ENCODE peak calls at places on chromosomes 16 and 17, in four cellular contexts. X, O, W and M are unnamed samples.

GRCh38 chr17:12254460-12254859 is 233.8 kb downstream of the MAP2K4 start:
- DNase-seq in O (no peak), W (no peak), X (no peak), M (no peak)

GRCh38 chr17:48470388-48471034 is 40.5 kb upstream of the SKAP1 start:
- DNase-seq in W (no peak), O (no peak), X (no peak), M (no peak)

GRCh38 chr17:73142763-73143395 is 21.9 kb upstream of the SSTR2 start:
- DNase-seq in O (no peak), W (no peak), X (no peak), M (no peak)

GRCh38 chr17:82655523-82655922 is 7.3 kb upstream of the WDR45B start:
- DNase-seq in X (no peak), O (no peak), W (no peak), M (no peak)

GRCh38 chr17:38877130-38877851 is 7.4 kb downstream of the LASP1 start:
- DNase-seq in X (no peak), W (no peak), O (peak), M (no peak)

GRCh38 chr16:1809281-1809801 is 15.8 kb upstream of the IGFALS start:
- DNase-seq in X (peak), W (no peak), O (peak), M (no peak)

GRCh38 chr17:35731932-35732805 is 730 bp downstream of the RASL10B start:
- DNase-seq in O (no peak), W (no peak), X (no peak), M (no peak)

GRCh38 chr16:54213322-54213721 is 73.3 kb downstream of the IRX3 start:
- DNase-seq in X (no peak), O (no peak), W (no peak), M (no peak)

GRCh38 chr16:2535644-2536021 is 2.2 kb upstream of the PDPK1 start:
- DNase-seq in W (no peak), X (no peak), O (no peak), M (no peak)

GRCh38 chr17:76446449-76447231 is 6.3 kb downstream of the UBE2O start:
- DNase-seq in X (peak), W (peak), O (no peak), M (peak)

GRCh38 chr16:74999683-75000480 is 1.1 kb downstream of the ZNRF1 start:
- DNase-seq in W (no peak), X (peak), O (peak), M (peak)

GRCh38 chr16:85639529-85640253 is 26.6 kb downstream of the GSE1 start:
- DNase-seq in X (no peak), O (no peak), W (no peak), M (no peak)

GRCh38 chr17:83196973-83197880 is 117.8 kb downstream of the METRNL start:
- DNase-seq in W (no peak), O (no peak), X (no peak), M (no peak)

GRCh38 chr16:77599793-77600415 is 122.4 kb upstream of the NUDT7 start:
- DNase-seq in O (no peak), W (peak), X (peak), M (peak)

GRCh38 chr17:82909322-82909904 is 69.6 kb upstream of the ZNF750 start:
- DNase-seq in X (no peak), W (no peak), O (no peak), M (no peak)

GRCh38 chr16:68973611-68974120 is 130.3 kb downstream of the TANGO6 start:
- DNase-seq in W (no peak), O (no peak), X (no peak), M (no peak)

GRCh38 chr17:60506312-60506711 is 19.7 kb downstream of the APPBP2 start:
- DNase-seq in W (no peak), X (no peak), O (no peak), M (peak)

GRCh38 chr16:86573215-86573614 is 5.1 kb upstream of the FOXL1 start:
- DNase-seq in O (peak), W (no peak), X (no peak), M (no peak)

GRCh38 chr16:78421244-78421661 is 321.8 kb downstream of the WWOX start:
- DNase-seq in O (no peak), W (no peak), X (no peak), M (no peak)

GRCh38 chr17:4599505-4600281 is 15.4 kb downstream of the SMTNL2 start:
- DNase-seq in W (no peak), X (peak), O (peak), M (peak)

GRCh38 chr16:72197556-72197955 is 25.6 kb upstream of the PMFBP1 start:
- DNase-seq in O (no peak), W (no peak), X (no peak), M (no peak)

GRCh38 chr17:28513476-28513875 is 7.3 kb downstream of the FOXN1 start:
- DNase-seq in O (no peak), X (no peak), W (no peak), M (no peak)

GRCh38 chr17:74150428-74151025 is 53.0 kb upstream of the RPL38 start:
- DNase-seq in O (no peak), W (no peak), X (no peak), M (no peak)

GRCh38 chr17:56653877-56654276 is 60.4 kb downstream of the NOG start:
- DNase-seq in O (peak), X (peak), W (peak), M (peak)

GRCh38 chr17:16417896-16418683 is 2.7 kb downstream of the TRPV2 start:
- DNase-seq in X (no peak), W (no peak), O (no peak), M (no peak)

GRCh38 chr16:55605756-55606155 is 39.3 kb downstream of the CAPNS2 start:
- DNase-seq in O (no peak), X (no peak), W (no peak), M (no peak)

GRCh38 chr17:7843536-7844291 is 9.7 kb downstream of the KDM6B start:
- DNase-seq in X (peak), O (peak), W (peak), M (peak)

GRCh38 chr16:78437352-78437968 is 338.0 kb downstream of the WWOX start:
- DNase-seq in O (peak), W (peak), X (peak), M (peak)

GRCh38 chr16:5438591-5438990 is 341.0 kb upstream of the EEF2KMT start:
- DNase-seq in O (no peak), W (no peak), X (peak), M (no peak)

GRCh38 chr17:39676198-39676819 is 8.1 kb downstream of the PNMT start:
- DNase-seq in W (no peak), X (peak), O (no peak), M (no peak)

GRCh38 chr16:58501242-58502131 is 1.5 kb downstream of the NDRG4 start:
- DNase-seq in X (peak), O (peak), W (no peak), M (peak)

GRCh38 chr17:65283704-65284103 is 146.5 kb downstream of the RGS9 start:
- DNase-seq in X (no peak), W (no peak), O (no peak), M (no peak)

GRCh38 chr16:66516808-66517585 is 32.9 kb downstream of the TK2 start:
- DNase-seq in X (peak), O (no peak), W (peak), M (peak)

GRCh38 chr17:2400474-2400866 is 390 bp downstream of the MNT start:
- DNase-seq in O (peak), W (no peak), X (peak), M (peak)

DNA sequence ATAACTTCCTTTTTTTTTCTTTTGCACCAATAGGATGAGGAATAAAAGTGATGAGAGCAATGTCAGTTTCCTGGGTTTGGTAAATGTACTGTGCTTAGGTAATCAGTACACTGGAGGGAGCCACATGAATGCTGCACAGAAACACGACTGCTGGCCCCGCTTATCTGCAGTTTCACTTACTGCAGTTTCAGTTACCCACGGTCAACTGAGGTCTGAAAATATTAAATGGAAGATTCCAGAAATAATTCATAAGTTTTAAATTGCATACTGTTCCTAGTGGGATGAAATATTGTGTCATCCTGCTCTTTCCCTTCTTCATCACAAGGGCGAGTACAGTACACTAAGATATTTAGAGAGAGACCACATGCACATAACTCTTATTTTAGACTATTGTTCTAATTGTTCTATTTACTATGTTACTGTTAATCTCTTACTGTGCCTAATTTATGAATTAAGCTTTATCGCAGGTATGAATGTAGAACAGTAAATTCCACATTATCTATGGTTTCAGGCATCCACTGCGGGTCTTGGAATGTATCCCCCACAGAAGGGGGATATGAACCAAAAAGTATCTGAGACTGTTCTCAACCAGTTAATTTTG is 6.4 kb upstream of the LGALS3BP start:
- DNase-seq in W (no peak), O (no peak), X (peak), M (peak)
- TF ChIP-seq NR3C1 in W (no peak), O (no peak), X (no peak), M (no peak)

GRCh38 chr16:10878644-10879498 is 1.9 kb downstream of the CIITA start:
- DNase-seq in O (peak), W (no peak), X (no peak), M (no peak)

GRCh38 chr16:10876305-10876704 is 697 bp upstream of the CIITA start:
- DNase-seq in X (no peak), O (no peak), W (no peak), M (no peak)

GRCh38 chr16:10878328-10878643 is 1.3 kb downstream of the CIITA start:
- DNase-seq in W (no peak), X (no peak), O (no peak), M (no peak)

GRCh38 chr16:10877472-10877946 is 507 bp downstream of the CIITA start:
- DNase-seq in W (no peak), X (no peak), O (no peak), M (no peak)

GRCh38 chr16:10876799-10877341 is at the start of gene CIITA:
- DNase-seq in W (no peak), O (no peak), X (no peak), M (no peak)
- TF ChIP-seq NR3C1 in W (no peak), O (no peak), X (no peak), M (no peak)

DNA sequence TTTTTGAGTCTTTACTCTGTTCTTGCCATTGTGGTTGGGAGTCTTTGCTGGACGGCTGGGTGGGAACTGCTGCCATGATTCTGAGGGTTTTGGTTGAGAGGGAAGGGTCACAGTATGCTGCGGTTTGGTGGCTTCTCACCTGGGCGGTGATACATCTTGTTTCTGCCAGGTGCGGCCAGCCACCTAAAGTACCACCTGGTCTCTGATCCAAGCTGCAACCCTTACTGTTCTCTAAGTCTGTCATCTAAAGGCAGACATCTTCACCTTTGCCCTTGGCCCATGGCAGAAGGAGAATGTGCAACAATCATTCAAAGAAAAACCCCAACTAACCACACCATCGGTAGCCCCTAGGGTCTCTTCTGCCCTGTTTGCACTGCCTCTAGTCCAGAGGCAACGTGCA is 19.6 kb upstream of the MPO start:
- DNase-seq in X (no peak), O (no peak), W (no peak), M (no peak)
- TF ChIP-seq NR3C1 in X (no peak), O (no peak), W (no peak), M (no peak)

DNA sequence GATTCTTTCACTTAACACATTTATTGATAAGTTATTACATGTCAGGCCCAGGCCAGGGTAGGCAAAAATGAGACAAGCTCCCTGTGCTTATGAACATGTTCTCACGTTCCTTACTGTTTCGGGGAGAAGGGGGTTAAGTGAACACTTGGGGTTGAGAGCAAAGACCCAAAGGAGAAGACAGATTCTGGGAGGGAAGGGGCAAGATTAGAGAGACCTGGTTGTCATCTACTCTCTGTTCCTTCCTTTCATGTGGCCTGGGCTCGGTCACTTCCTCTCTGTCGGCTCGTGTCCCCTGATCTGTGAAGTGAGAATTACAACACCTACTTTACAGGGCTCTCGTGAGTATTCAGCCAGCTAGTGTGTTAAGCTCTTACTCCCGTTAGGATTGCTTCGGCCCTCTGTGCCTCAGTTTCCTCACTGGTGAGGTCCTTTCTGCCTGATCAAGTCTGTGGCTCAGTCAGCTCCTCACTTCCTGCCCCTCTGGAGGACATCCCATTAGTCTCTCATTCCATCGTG is 38.8 kb downstream of the PLCG2 start:
- DNase-seq in X (no peak), W (no peak), O (no peak), M (no peak)
- TF ChIP-seq NR3C1 in X (no peak), W (no peak), O (no peak), M (no peak)